ENCODE peak calls at places on chromosome 18, in seven cellular contexts. E is cardiac fibroblast, H is thoracic aorta, N is AG09309, S is left lung, Y is PC-9, X is left ventricle myocardium inferior. F is an unnamed sample.

GRCh38 chr18:65567372-65567771 is 183.4 kb upstream of the CDH7 start:
- DNase-seq in Y (no peak), E (peak), H (no peak), S (no peak), N (no peak), X (no peak), F (no peak)

GRCh38 chr18:54389143-54389505 is 31.4 kb downstream of the C18orf54 start:
- DNase-seq in S (no peak), H (no peak), Y (no peak), E (no peak), N (no peak), X (no peak), F (no peak)

GRCh38 chr18:36758623-36759022 is 70.2 kb downstream of the TPGS2 start:
- DNase-seq in S (no peak), H (no peak), X (no peak), N (no peak), Y (no peak), E (no peak), F (no peak)

GRCh38 chr18:46294751-46295150 is 190.6 kb downstream of the HAUS1 start:
- DNase-seq in Y (no peak), X (no peak), E (no peak), N (no peak), H (no peak), S (no peak), F (no peak)

GRCh38 chr18:39271654-39272053 is 1706.1 kb upstream of the CELF4 start:
- DNase-seq in X (no peak), S (no peak), H (no peak), E (no peak), Y (no peak), N (no peak), F (no peak)

GRCh38 chr18:45373286-45373880 is 241.9 kb upstream of the SLC14A2 start:
- DNase-seq in S (no peak), E (no peak), H (no peak), X (no peak), N (no peak), Y (no peak), F (no peak)

GRCh38 chr18:46761054-46761769 is 4.4 kb upstream of the ST8SIA5 start:
- DNase-seq in E (no peak), X (no peak), N (no peak), H (no peak), S (no peak), Y (no peak), F (no peak)

GRCh38 chr18:41618135-41618534 is 336.9 kb upstream of the PIK3C3 start:
- DNase-seq in S (no peak), E (no peak), X (no peak), Y (no peak), N (no peak), H (no peak), F (no peak)

GRCh38 chr18:70271742-70272141 is 17.1 kb upstream of the SOCS6 start:
- DNase-seq in S (no peak), N (no peak), H (no peak), E (no peak), Y (no peak), X (no peak), F (no peak)

GRCh38 chr18:13530879-13531387 is 195.4 kb downstream of the FAM210A start:
- DNase-seq in X (peak), S (peak), E (peak), Y (no peak), N (peak), H (peak), F (peak)

GRCh38 chr18:51110073-51110797 is 80.2 kb downstream of the SMAD4 start:
- DNase-seq in Y (no peak), E (peak), H (no peak), N (no peak), S (peak), X (peak), F (no peak)

GRCh38 chr18:49690307-49690706 is 123.0 kb downstream of the ACAA2 start:
- DNase-seq in H (no peak), S (no peak), N (peak), Y (peak), E (peak), X (no peak), F (peak)

GRCh38 chr18:79397288-79397829 is 1.6 kb downstream of the NFATC1 start:
- DNase-seq in Y (no peak), H (no peak), X (no peak), E (no peak), N (no peak), S (peak), F (no peak)

GRCh38 chr18:63553117-63553516 is 10.9 kb downstream of the SERPINB12 start:
- DNase-seq in S (peak), H (no peak), E (peak), N (peak), X (no peak), Y (peak), F (peak)

GRCh38 chr18:61855127-61855991 is 37.4 kb downstream of the RNF152 start:
- DNase-seq in N (no peak), H (no peak), Y (no peak), X (no peak), S (no peak), E (no peak), F (no peak)

GRCh38 chr18:79489048-79489899 is 93.5 kb downstream of the NFATC1 start:
- DNase-seq in X (peak), E (no peak), Y (no peak), H (no peak), S (peak), N (no peak), F (no peak)

GRCh38 chr18:35451032-35451431 is 46.7 kb downstream of the INO80C start:
- DNase-seq in Y (no peak), X (no peak), S (no peak), E (no peak), H (no peak), N (no peak), F (no peak)

GRCh38 chr18:32439802-32440201 is 30.9 kb downstream of the GAREM1 start:
- DNase-seq in N (no peak), X (no peak), H (no peak), E (no peak), S (no peak), Y (no peak), F (no peak)

GRCh38 chr18:50373531-50373930 is 1.3 kb upstream of the SKA1 start:
- DNase-seq in X (no peak), H (no peak), Y (no peak), E (no peak), N (no peak), S (no peak), F (no peak)

GRCh38 chr18:70936160-70936559 is 647.3 kb downstream of the SOCS6 start:
- DNase-seq in X (no peak), E (no peak), Y (no peak), H (no peak), S (no peak), N (no peak), F (no peak)

GRCh38 chr18:78445880-78446279 is 533.7 kb upstream of the SALL3 start:
- DNase-seq in H (no peak), X (no peak), E (no peak), Y (no peak), N (no peak), S (no peak), F (no peak)

GRCh38 chr18:24268784-24269550 is 128.7 kb downstream of the OSBPL1A start:
- DNase-seq in X (no peak), E (no peak), S (no peak), Y (peak), N (no peak), H (no peak), F (no peak)

GRCh38 chr18:46712406-46712805 is 44.4 kb downstream of the ST8SIA5 start:
- DNase-seq in N (peak), S (no peak), E (no peak), X (no peak), Y (no peak), H (no peak), F (peak)

GRCh38 chr18:65761636-65762310 is 11.0 kb downstream of the CDH7 start:
- DNase-seq in H (no peak), E (no peak), S (no peak), Y (no peak), N (no peak), X (no peak), F (no peak)

GRCh38 chr18:32851936-32852335 is 79.1 kb upstream of the KLHL14 start:
- DNase-seq in N (no peak), Y (no peak), H (no peak), E (no peak), X (no peak), S (no peak), F (no peak)

GRCh38 chr18:54647176-54647575 is 56.1 kb downstream of the DYNAP start:
- DNase-seq in N (no peak), X (no peak), S (no peak), Y (no peak), E (peak), H (no peak), F (no peak)

GRCh38 chr18:13159579-13159978 is 59.0 kb upstream of the LDLRAD4 start:
- DNase-seq in Y (no peak), H (no peak), X (no peak), S (no peak), N (peak), E (peak), F (peak)

GRCh38 chr18:66792466-66792865 is 188.6 kb upstream of the CDH19 start:
- DNase-seq in X (no peak), Y (no peak), S (no peak), H (no peak), E (peak), N (no peak), F (no peak)

GRCh38 chr18:41517142-41517541 is 437.9 kb upstream of the PIK3C3 start:
- DNase-seq in S (no peak), Y (no peak), H (no peak), X (no peak), E (no peak), N (no peak), F (no peak)

GRCh38 chr18:50341443-50341842 is 33.4 kb upstream of the SKA1 start:
- DNase-seq in Y (no peak), S (no peak), E (no peak), H (no peak), N (no peak), X (no peak), F (no peak)

GRCh38 chr18:31280502-31280901 is 37.5 kb upstream of the DSG1 start:
- DNase-seq in Y (no peak), H (no peak), N (no peak), S (no peak), X (no peak), E (no peak), F (no peak)

DNA sequence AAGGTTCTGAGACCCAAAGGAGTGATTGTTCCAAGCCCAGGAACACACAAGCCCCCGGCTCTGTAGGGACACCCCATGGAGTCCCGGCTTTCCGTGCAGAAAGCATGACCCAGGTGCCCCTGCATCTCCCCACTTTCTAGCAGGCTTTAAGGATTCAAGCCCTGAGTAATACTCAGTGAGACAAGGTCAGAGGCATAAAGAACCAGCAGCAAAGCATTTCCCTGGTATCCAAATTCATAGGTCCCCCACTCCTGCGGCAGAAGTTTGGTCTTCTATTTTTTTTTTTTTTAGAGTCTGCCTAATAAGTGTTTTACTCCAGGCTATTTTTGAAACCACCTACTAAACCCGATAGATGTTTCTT is 16.3 kb downstream of the TSHZ1 start:
- DNase-seq in S (no peak), H (no peak), E (no peak), X (no peak), N (no peak), Y (no peak), F (no peak)
- H3K4me3 ChIP-seq in S (no peak), H (peak), E (peak), X (peak), N (no peak), Y (no peak), F (no peak)

DNA sequence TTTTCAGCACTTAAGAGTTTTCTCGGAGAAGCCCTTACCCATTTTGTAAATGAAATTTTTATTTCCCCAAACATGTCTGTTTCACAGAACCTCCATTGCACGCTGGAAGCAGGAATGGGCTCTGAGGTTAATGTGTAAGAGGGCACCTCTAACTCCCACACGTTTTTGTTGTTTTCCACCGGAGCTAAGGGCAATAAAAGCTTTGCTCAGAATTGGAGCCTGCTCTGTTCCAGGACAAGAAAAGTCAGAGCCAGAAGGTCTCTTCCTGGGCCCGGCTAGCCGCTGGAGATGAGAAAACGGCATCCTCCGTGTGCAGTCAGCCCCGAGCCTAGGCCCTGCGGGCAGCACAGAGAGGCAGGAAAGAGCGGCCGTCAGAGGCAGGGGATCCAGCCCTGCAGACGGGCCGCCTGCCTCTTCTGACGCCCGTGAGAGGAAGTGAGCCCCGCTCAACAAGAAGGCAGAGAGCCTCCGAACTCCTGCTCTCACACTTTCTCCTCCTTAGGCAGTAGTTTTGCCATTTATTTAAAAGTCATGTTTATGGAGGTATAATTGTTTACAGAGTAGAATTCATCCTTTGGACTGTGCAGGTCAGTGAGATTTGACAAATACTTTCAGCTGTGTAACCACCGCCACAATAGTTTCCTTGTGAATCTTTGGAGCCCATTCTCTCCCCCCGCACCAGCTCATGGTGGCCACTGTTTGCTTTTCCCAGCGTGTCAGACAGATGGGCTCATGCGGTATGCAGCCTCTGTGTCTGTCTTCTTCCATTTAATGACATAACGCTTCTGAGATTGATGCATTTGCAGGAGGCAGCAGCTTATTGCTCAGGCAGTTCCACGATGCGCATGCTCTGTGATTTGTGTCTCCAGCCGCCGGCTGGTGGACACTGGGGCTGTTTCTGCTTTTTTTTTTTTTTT is 117.3 kb downstream of the GALR1 start:
- DNase-seq in X (no peak), E (peak), N (no peak), S (no peak), Y (no peak), H (no peak), F (no peak)
- H3K4me3 ChIP-seq in X (peak), E (no peak), N (no peak), S (no peak), Y (no peak), H (peak), F (no peak)

GRCh38 chr18:21448301-21448700 is 152.2 kb downstream of the ESCO1 start:
- DNase-seq in S (no peak), Y (no peak), E (no peak), H (no peak), X (no peak), N (no peak), F (no peak)
- H3K4me3 ChIP-seq in S (no peak), Y (no peak), E (no peak), H (no peak), X (no peak), N (no peak), F (no peak)

GRCh38 chr18:10134204-10134603 is 220.4 kb downstream of the VAPA start:
- DNase-seq in Y (no peak), E (no peak), S (no peak), H (no peak), N (no peak), X (no peak), F (no peak)

GRCh38 chr18:10130626-10131025 is 216.8 kb downstream of the VAPA start:
- DNase-seq in X (no peak), H (no peak), E (no peak), N (no peak), Y (no peak), S (no peak), F (no peak)

GRCh38 chr18:10133516-10133915 is 219.7 kb downstream of the VAPA start:
- DNase-seq in Y (no peak), X (no peak), S (no peak), E (no peak), N (no peak), H (no peak), F (no peak)

GRCh38 chr18:10131036-10131774 is 217.4 kb downstream of the VAPA start:
- DNase-seq in Y (no peak), X (no peak), H (no peak), S (no peak), E (no peak), N (no peak), F (no peak)

GRCh38 chr18:10131783-10132381 is 218.1 kb downstream of the VAPA start:
- DNase-seq in S (no peak), Y (no peak), H (no peak), E (no peak), N (no peak), X (no peak), F (no peak)
- H3K4me3 ChIP-seq in S (peak), Y (peak), H (peak), E (no peak), N (no peak), X (peak), F (no peak)

DNA sequence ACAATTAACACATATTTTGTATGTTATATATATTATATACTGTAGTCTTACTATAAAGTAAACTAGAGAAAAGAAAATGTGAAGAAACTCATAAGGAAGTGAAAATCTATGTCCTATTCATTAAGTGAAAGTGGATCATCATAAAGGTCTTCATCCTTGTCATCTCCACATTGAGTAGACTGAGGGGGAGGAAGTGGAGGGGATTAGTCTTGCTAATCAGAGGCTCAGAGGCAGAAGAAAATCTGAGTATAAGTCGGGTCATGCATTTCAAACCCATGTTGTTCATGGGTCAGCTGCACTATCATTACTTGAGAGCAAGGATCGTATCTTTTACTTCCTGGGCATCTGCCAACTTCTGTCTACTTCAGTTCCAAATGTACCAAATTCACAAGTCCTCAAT is 209.0 kb upstream of the BOD1L2 start:
- DNase-seq in H (no peak), Y (no peak), N (no peak), S (no peak), X (no peak), E (peak), F (no peak)
- H3K4me3 ChIP-seq in H (no peak), Y (no peak), N (no peak), S (no peak), X (no peak), E (no peak), F (no peak)

GRCh38 chr18:3060667-3061580 is 48.0 kb upstream of the LPIN2 start:
- DNase-seq in E (no peak), S (no peak), N (no peak), X (no peak), Y (no peak), H (no peak), F (no peak)

GRCh38 chr18:3066391-3067079 is 53.6 kb upstream of the LPIN2 start:
- DNase-seq in N (no peak), H (no peak), E (no peak), S (no peak), X (no peak), Y (no peak), F (no peak)

GRCh38 chr18:3061581-3062416 is 48.9 kb upstream of the LPIN2 start:
- DNase-seq in S (no peak), Y (no peak), E (no peak), N (no peak), X (no peak), H (no peak), F (no peak)

GRCh38 chr18:3059272-3059671 is 46.3 kb upstream of the LPIN2 start:
- DNase-seq in H (no peak), N (no peak), E (no peak), X (no peak), S (no peak), Y (no peak), F (no peak)

GRCh38 chr18:3062798-3063563 is 50.0 kb upstream of the LPIN2 start:
- DNase-seq in H (peak), X (peak), Y (no peak), S (peak), E (peak), N (no peak), F (no peak)
- H3K4me3 ChIP-seq in H (peak), X (no peak), Y (no peak), S (no peak), E (no peak), N (no peak), F (no peak)

GRCh38 chr18:22558945-22559385 is 141.2 kb upstream of the CTAGE1 start:
- DNase-seq in H (peak), E (peak), Y (peak), S (peak), N (no peak), X (peak), F (no peak)

GRCh38 chr18:22557160-22557941 is 139.6 kb upstream of the CTAGE1 start:
- DNase-seq in Y (no peak), X (no peak), H (no peak), N (no peak), E (no peak), S (no peak), F (no peak)

GRCh38 chr18:22559414-22560282 is 141.9 kb upstream of the CTAGE1 start:
- DNase-seq in N (no peak), H (no peak), Y (peak), X (peak), E (peak), S (peak), F (no peak)

GRCh38 chr18:22560797-22561196 is 143.1 kb upstream of the CTAGE1 start:
- DNase-seq in N (no peak), S (no peak), E (no peak), X (no peak), H (no peak), Y (no peak), F (no peak)

GRCh38 chr18:22560283-22560627 is 142.5 kb upstream of the CTAGE1 start:
- DNase-seq in S (no peak), Y (no peak), X (no peak), N (no peak), E (no peak), H (no peak), F (no peak)
- H3K4me3 ChIP-seq in S (peak), Y (peak), X (peak), N (peak), E (peak), H (peak), F (peak)

GRCh38 chr18:8705941-8706544 is 687 bp downstream of the MTCL1 start:
- DNase-seq in E (no peak), H (no peak), Y (no peak), S (no peak), X (no peak), N (no peak), F (no peak)
- H3K4me3 ChIP-seq in E (peak), H (peak), Y (peak), S (peak), X (peak), N (peak), F (peak)